ENCODE peak calls at places on chromosome 6, in seven cellular contexts. One of them, this sample, is unnamed. For H3K36me3, the result is how much of the 10 kb centered on the place peaks cover.

GRCh38 chr6:167214216-167214615 is 56.4 kb upstream of the GPR31 start:
- DNase-seq in upper lobe of right lung: no peak
- DNase-seq in MM.1S: no peak
- DNase-seq in suprapubic skin: no peak
- DNase-seq in naive thymus-derived CD4-positive, alpha-beta T cell: no peak
- DNase-seq in CD8-positive, alpha-beta memory T cell: no peak
- DNase-seq in IMR-90: no peak
- DNase-seq in this sample: no peak

GRCh38 chr6:31692353-31692752 is 10.8 kb downstream of the ABHD16A start:
- DNase-seq in IMR-90: no peak
- DNase-seq in CD8-positive, alpha-beta memory T cell: no peak
- DNase-seq in MM.1S: no peak
- DNase-seq in upper lobe of right lung: no peak
- DNase-seq in naive thymus-derived CD4-positive, alpha-beta T cell: no peak
- DNase-seq in suprapubic skin: no peak
- DNase-seq in this sample: no peak

GRCh38 chr6:75935473-75935793 is 137.0 kb downstream of the IMPG1 start:
- DNase-seq in upper lobe of right lung: no peak
- DNase-seq in CD8-positive, alpha-beta memory T cell: no peak
- DNase-seq in suprapubic skin: no peak
- DNase-seq in MM.1S: no peak
- DNase-seq in naive thymus-derived CD4-positive, alpha-beta T cell: no peak
- DNase-seq in IMR-90: no peak
- DNase-seq in this sample: no peak

GRCh38 chr6:12136905-12137304 is 124.8 kb downstream of the HIVEP1 start:
- DNase-seq in IMR-90: peak
- DNase-seq in naive thymus-derived CD4-positive, alpha-beta T cell: no peak
- DNase-seq in MM.1S: no peak
- DNase-seq in CD8-positive, alpha-beta memory T cell: no peak
- DNase-seq in upper lobe of right lung: no peak
- DNase-seq in suprapubic skin: no peak
- DNase-seq in this sample: no peak

GRCh38 chr6:56695702-56696101 is 53.0 kb upstream of the DST start:
- DNase-seq in upper lobe of right lung: no peak
- DNase-seq in suprapubic skin: no peak
- DNase-seq in MM.1S: no peak
- DNase-seq in CD8-positive, alpha-beta memory T cell: no peak
- DNase-seq in IMR-90: peak
- DNase-seq in naive thymus-derived CD4-positive, alpha-beta T cell: no peak
- DNase-seq in this sample: no peak

GRCh38 chr6:3609388-3609787 is 142.1 kb downstream of the PXDC1 start:
- DNase-seq in IMR-90: no peak
- DNase-seq in naive thymus-derived CD4-positive, alpha-beta T cell: no peak
- DNase-seq in MM.1S: no peak
- DNase-seq in CD8-positive, alpha-beta memory T cell: no peak
- DNase-seq in upper lobe of right lung: no peak
- DNase-seq in suprapubic skin: no peak
- DNase-seq in this sample: no peak

GRCh38 chr6:73394577-73395354 is at the start of gene DDX43:
- DNase-seq in CD8-positive, alpha-beta memory T cell: peak
- DNase-seq in upper lobe of right lung: peak
- DNase-seq in naive thymus-derived CD4-positive, alpha-beta T cell: peak
- DNase-seq in IMR-90: no peak
- DNase-seq in MM.1S: no peak
- DNase-seq in suprapubic skin: peak
- DNase-seq in this sample: peak

GRCh38 chr6:27375613-27376079 is 12.9 kb upstream of the ZNF391 start:
- DNase-seq in naive thymus-derived CD4-positive, alpha-beta T cell: peak
- DNase-seq in IMR-90: no peak
- DNase-seq in suprapubic skin: no peak
- DNase-seq in CD8-positive, alpha-beta memory T cell: peak
- DNase-seq in upper lobe of right lung: no peak
- DNase-seq in MM.1S: peak
- DNase-seq in this sample: no peak

GRCh38 chr6:24720131-24720603 is 1.2 kb upstream of the C6orf62 start:
- DNase-seq in naive thymus-derived CD4-positive, alpha-beta T cell: peak
- DNase-seq in MM.1S: peak
- DNase-seq in upper lobe of right lung: peak
- DNase-seq in suprapubic skin: peak
- DNase-seq in CD8-positive, alpha-beta memory T cell: peak
- DNase-seq in IMR-90: peak
- DNase-seq in this sample: peak

GRCh38 chr6:68994561-68994960 is 359.5 kb downstream of the ADGRB3 start:
- DNase-seq in naive thymus-derived CD4-positive, alpha-beta T cell: no peak
- DNase-seq in suprapubic skin: no peak
- DNase-seq in upper lobe of right lung: no peak
- DNase-seq in CD8-positive, alpha-beta memory T cell: no peak
- DNase-seq in MM.1S: no peak
- DNase-seq in IMR-90: no peak
- DNase-seq in this sample: no peak

GRCh38 chr6:107491059-107491609 is 1.2 kb downstream of the SOBP start:
- DNase-seq in suprapubic skin: peak
- DNase-seq in upper lobe of right lung: peak
- DNase-seq in CD8-positive, alpha-beta memory T cell: peak
- DNase-seq in IMR-90: peak
- DNase-seq in naive thymus-derived CD4-positive, alpha-beta T cell: peak
- DNase-seq in MM.1S: no peak
- DNase-seq in this sample: peak

GRCh38 chr6:149028767-149029405 is 282.1 kb downstream of the UST start:
- DNase-seq in CD8-positive, alpha-beta memory T cell: peak
- DNase-seq in IMR-90: peak
- DNase-seq in naive thymus-derived CD4-positive, alpha-beta T cell: peak
- DNase-seq in suprapubic skin: no peak
- DNase-seq in upper lobe of right lung: no peak
- DNase-seq in MM.1S: peak
- DNase-seq in this sample: no peak

GRCh38 chr6:16118825-16119224 is 10.1 kb upstream of the MYLIP start:
- DNase-seq in CD8-positive, alpha-beta memory T cell: no peak
- DNase-seq in MM.1S: no peak
- DNase-seq in upper lobe of right lung: no peak
- DNase-seq in suprapubic skin: no peak
- DNase-seq in naive thymus-derived CD4-positive, alpha-beta T cell: no peak
- DNase-seq in IMR-90: no peak
- DNase-seq in this sample: no peak

GRCh38 chr6:160068346-160068745 is 53.3 kb upstream of the SLC22A1 start:
- DNase-seq in upper lobe of right lung: no peak
- DNase-seq in MM.1S: no peak
- DNase-seq in IMR-90: no peak
- DNase-seq in CD8-positive, alpha-beta memory T cell: no peak
- DNase-seq in naive thymus-derived CD4-positive, alpha-beta T cell: no peak
- DNase-seq in suprapubic skin: no peak
- DNase-seq in this sample: no peak
- H3K36me3 ChIP-seq in upper lobe of right lung: half or more
- H3K36me3 ChIP-seq in MM.1S: under half
- H3K36me3 ChIP-seq in IMR-90: half or more
- H3K36me3 ChIP-seq in CD8-positive, alpha-beta memory T cell: half or more
- H3K36me3 ChIP-seq in naive thymus-derived CD4-positive, alpha-beta T cell: half or more
- H3K36me3 ChIP-seq in suprapubic skin: half or more
- H3K36me3 ChIP-seq in this sample: under half

GRCh38 chr6:119521251-119521650 is 171.7 kb upstream of the MAN1A1 start:
- DNase-seq in upper lobe of right lung: no peak
- DNase-seq in MM.1S: no peak
- DNase-seq in CD8-positive, alpha-beta memory T cell: no peak
- DNase-seq in suprapubic skin: no peak
- DNase-seq in IMR-90: no peak
- DNase-seq in naive thymus-derived CD4-positive, alpha-beta T cell: no peak
- DNase-seq in this sample: no peak

GRCh38 chr6:119514355-119514754 is 164.8 kb upstream of the MAN1A1 start:
- DNase-seq in IMR-90: no peak
- DNase-seq in suprapubic skin: no peak
- DNase-seq in naive thymus-derived CD4-positive, alpha-beta T cell: no peak
- DNase-seq in upper lobe of right lung: no peak
- DNase-seq in CD8-positive, alpha-beta memory T cell: no peak
- DNase-seq in MM.1S: no peak
- DNase-seq in this sample: no peak

GRCh38 chr6:119517428-119517827 is 167.9 kb upstream of the MAN1A1 start:
- DNase-seq in MM.1S: no peak
- DNase-seq in IMR-90: no peak
- DNase-seq in suprapubic skin: no peak
- DNase-seq in naive thymus-derived CD4-positive, alpha-beta T cell: no peak
- DNase-seq in upper lobe of right lung: no peak
- DNase-seq in CD8-positive, alpha-beta memory T cell: no peak
- DNase-seq in this sample: no peak
- H3K4me3 ChIP-seq in MM.1S: no peak
- H3K4me3 ChIP-seq in IMR-90: no peak
- H3K4me3 ChIP-seq in suprapubic skin: no peak
- H3K4me3 ChIP-seq in naive thymus-derived CD4-positive, alpha-beta T cell: no peak
- H3K4me3 ChIP-seq in upper lobe of right lung: no peak
- H3K4me3 ChIP-seq in CD8-positive, alpha-beta memory T cell: no peak
- H3K4me3 ChIP-seq in this sample: no peak

GRCh38 chr6:36504982-36505381 is 42.3 kb downstream of the STK38 start:
- DNase-seq in CD8-positive, alpha-beta memory T cell: no peak
- DNase-seq in MM.1S: no peak
- DNase-seq in upper lobe of right lung: no peak
- DNase-seq in suprapubic skin: no peak
- DNase-seq in IMR-90: peak
- DNase-seq in naive thymus-derived CD4-positive, alpha-beta T cell: no peak
- DNase-seq in this sample: no peak
- H3K36me3 ChIP-seq in CD8-positive, alpha-beta memory T cell: under half
- H3K36me3 ChIP-seq in MM.1S: under half
- H3K36me3 ChIP-seq in upper lobe of right lung: under half
- H3K36me3 ChIP-seq in suprapubic skin: under half
- H3K36me3 ChIP-seq in IMR-90: under half
- H3K36me3 ChIP-seq in naive thymus-derived CD4-positive, alpha-beta T cell: under half
- H3K36me3 ChIP-seq in this sample: under half

DNA sequence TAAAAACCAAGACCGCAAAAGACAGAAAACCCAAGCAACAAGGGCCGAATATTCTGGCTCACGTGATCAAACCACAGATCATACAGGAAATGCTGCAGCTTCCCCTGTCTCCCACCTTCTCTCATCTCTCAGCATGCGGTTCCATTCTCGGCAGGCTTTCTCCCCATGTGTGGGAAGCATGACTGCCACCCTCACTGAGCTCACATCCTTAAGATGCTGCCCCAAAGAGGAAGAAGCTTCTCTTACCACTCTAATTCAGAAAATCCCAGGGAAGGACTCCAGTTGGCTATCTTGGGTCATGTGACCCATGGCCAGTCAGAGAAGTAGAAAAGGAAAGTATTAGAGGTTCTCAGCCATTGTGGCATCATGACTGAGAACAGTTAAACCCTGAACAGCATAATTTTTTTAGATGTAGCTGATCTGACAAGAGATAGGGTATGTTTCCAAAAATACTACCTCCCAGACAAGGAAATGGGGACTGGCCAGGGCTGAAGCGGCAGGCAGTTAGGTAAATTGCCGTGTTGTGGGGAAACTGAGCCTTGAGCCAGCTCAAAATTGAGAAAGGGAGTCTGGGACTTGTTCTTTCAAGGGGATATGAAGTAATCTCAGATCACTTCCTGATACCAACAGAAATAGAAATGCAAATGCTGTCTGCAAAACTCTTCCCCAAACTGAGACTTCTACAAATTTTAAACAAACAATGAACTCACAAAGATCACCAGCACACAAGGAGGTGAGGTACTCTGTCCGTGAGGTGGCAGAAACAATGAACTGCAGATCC is 37.1 kb upstream of the GRM4 start:
- DNase-seq in IMR-90: no peak
- DNase-seq in MM.1S: peak
- DNase-seq in suprapubic skin: peak
- DNase-seq in CD8-positive, alpha-beta memory T cell: peak
- DNase-seq in naive thymus-derived CD4-positive, alpha-beta T cell: peak
- DNase-seq in upper lobe of right lung: peak
- DNase-seq in this sample: peak
- H3K4me3 ChIP-seq in IMR-90: no peak
- H3K4me3 ChIP-seq in MM.1S: peak
- H3K4me3 ChIP-seq in suprapubic skin: no peak
- H3K4me3 ChIP-seq in CD8-positive, alpha-beta memory T cell: peak
- H3K4me3 ChIP-seq in naive thymus-derived CD4-positive, alpha-beta T cell: peak
- H3K4me3 ChIP-seq in upper lobe of right lung: no peak
- H3K4me3 ChIP-seq in this sample: no peak

This sample was measured in H7.